ENCODE peak calls at places on chromosome 12, in five cellular contexts. M, C, D, H and X are unnamed samples.

GRCh38 chr12:42485823-42486222 is 103.7 kb downstream of the PRICKLE1 start:
- DNase-seq in M (no peak), C (no peak), D (no peak), H (no peak), X (no peak)

GRCh38 chr12:94150483-94151225 is 2.3 kb downstream of the PLXNC1 start:
- DNase-seq in M (no peak), C (peak), D (peak), H (no peak), X (no peak)

GRCh38 chr12:53950441-53950781 is 4.3 kb upstream of the HOXC12 start:
- DNase-seq in M (no peak), C (no peak), D (no peak), H (no peak), X (peak)

GRCh38 chr12:43317156-43317555 is 234.8 kb downstream of the ADAMTS20 start:
- DNase-seq in M (no peak), C (no peak), D (no peak), H (no peak), X (no peak)

GRCh38 chr12:7666595-7666994 is 887 bp upstream of the APOBEC1 start:
- DNase-seq in M (no peak), C (no peak), D (no peak), H (no peak), X (no peak)

GRCh38 chr12:68800294-68800693 is 7.7 kb upstream of the MDM2 start:
- DNase-seq in M (no peak), C (no peak), D (no peak), H (no peak), X (peak)

GRCh38 chr12:51601241-51601640 is 10.2 kb downstream of the SCN8A start:
- DNase-seq in M (no peak), C (no peak), D (no peak), H (no peak), X (no peak)

GRCh38 chr12:3315201-3315661 is 175.8 kb upstream of the PRMT8 start:
- DNase-seq in M (no peak), C (no peak), D (no peak), H (peak), X (no peak)

GRCh38 chr12:47858511-47859266 is 39.0 kb upstream of the HDAC7 start:
- DNase-seq in M (no peak), C (no peak), D (no peak), H (no peak), X (no peak)

GRCh38 chr12:66120477-66120876 is 10.1 kb downstream of the LLPH start:
- DNase-seq in M (no peak), C (no peak), D (no peak), H (no peak), X (no peak)

GRCh38 chr12:15669256-15669948 is 119.8 kb downstream of the EPS8 start:
- DNase-seq in M (no peak), C (no peak), D (no peak), H (no peak), X (no peak)

GRCh38 chr12:121804417-121805111 is 755 bp downstream of the SETD1B start:
- DNase-seq in M (peak), C (peak), D (peak), H (no peak), X (peak)